ENCODE peak calls at places on chromosomes 5 and 9, in four cellular contexts. Y, Z, D and U are unnamed samples.

GRCh38 chr5:22372376-22372775 is 480.8 kb downstream of the CDH12 start:
- DNase-seq in Z (no peak), Y (peak), D (no peak), U (no peak)

GRCh38 chr5:68292316-68292715 is 76.8 kb downstream of the PIK3R1 start:
- DNase-seq in D (no peak), Z (no peak), Y (peak), U (no peak)

GRCh38 chr5:149367972-149368645 is 10.3 kb downstream of the PCYOX1L start:
- DNase-seq in D (no peak), Z (no peak), Y (no peak), U (no peak)

GRCh38 chr9:120308495-120308894 is 271.5 kb downstream of the CDK5RAP2 start:
- DNase-seq in D (no peak), Y (no peak), Z (no peak), U (no peak)

GRCh38 chr5:138709216-138709615 is 44.0 kb upstream of the CTNNA1 start:
- DNase-seq in D (no peak), Z (no peak), Y (no peak), U (no peak)

GRCh38 chr5:142873831-142874230 is 103.7 kb downstream of the ARHGAP26 start:
- DNase-seq in Z (no peak), Y (no peak), D (no peak), U (no peak)

GRCh38 chr9:92295827-92296258 is 2.3 kb upstream of the IARS1 start:
- DNase-seq in Z (no peak), Y (no peak), D (no peak), U (peak)

GRCh38 chr5:141349917-141350619 is at the start of gene PCDHGB1:
- DNase-seq in Y (peak), Z (peak), D (no peak), U (peak)

GRCh38 chr5:142012186-142012785 is 541 bp downstream of the GNPDA1 start:
- DNase-seq in D (no peak), Y (no peak), Z (peak), U (peak)

GRCh38 chr5:163189023-163189553 is 248.3 kb upstream of the CCNG1 start:
- DNase-seq in D (no peak), Y (no peak), Z (no peak), U (no peak)

GRCh38 chr5:160311491-160312138 is 749 bp downstream of the CCNJL start:
- DNase-seq in Y (no peak), Z (no peak), D (no peak), U (no peak)

GRCh38 chr5:159409801-159410200 is 79.5 kb upstream of the IL12B start:
- DNase-seq in Z (no peak), D (peak), Y (no peak), U (no peak)

GRCh38 chr9:107283621-107284616 is 840 bp downstream of the RAD23B start:
- DNase-seq in Z (peak), D (peak), Y (peak), U (peak)

GRCh38 chr5:115637507-115637906 is 11.7 kb upstream of the TMED7 start:
- DNase-seq in Z (no peak), Y (no peak), D (no peak), U (no peak)

GRCh38 chr5:65874241-65874640 is 52.1 kb upstream of the ERBIN start:
- DNase-seq in D (no peak), Y (peak), Z (no peak), U (no peak)

GRCh38 chr9:109143881-109144562 is 23.0 kb downstream of the FRRS1L start:
- DNase-seq in Z (peak), D (peak), Y (peak), U (peak)

GRCh38 chr9:88776717-88777497 is 214.4 kb upstream of the S1PR3 start:
- DNase-seq in D (no peak), Z (peak), Y (peak), U (no peak)

GRCh38 chr9:82799300-82799699 is 263.6 kb downstream of the RASEF start:
- DNase-seq in D (no peak), Y (peak), Z (no peak), U (no peak)

GRCh38 chr5:43700591-43700990 is 97.6 kb downstream of the NNT start:
- DNase-seq in Z (no peak), D (no peak), Y (no peak), U (no peak)

GRCh38 chr5:119355636-119356383 is at the start of gene TNFAIP8:
- DNase-seq in D (no peak), Z (no peak), Y (peak), U (no peak)

GRCh38 chr9:96293481-96293880 is 8.5 kb downstream of the HSD17B3 start:
- DNase-seq in D (no peak), Z (no peak), Y (peak), U (no peak)

GRCh38 chr9:126146254-126147145 is 180.1 kb upstream of the MVB12B start:
- DNase-seq in Y (no peak), Z (peak), D (peak), U (peak)
- TF ChIP-seq ELK1 in Y (no peak), Z (no peak), D (no peak), U (no peak)

GRCh38 chr9:71857159-71857558 is 53.8 kb downstream of the ABHD17B start:
- DNase-seq in D (no peak), Z (no peak), Y (no peak), U (no peak)

GRCh38 chr9:71859939-71860338 is 51.1 kb downstream of the ABHD17B start:
- DNase-seq in Z (no peak), Y (no peak), D (no peak), U (no peak)

GRCh38 chr9:71858102-71858798 is 52.7 kb downstream of the ABHD17B start:
- DNase-seq in D (no peak), Y (no peak), Z (no peak), U (no peak)

GRCh38 chr9:71861618-71862017 is 49.4 kb downstream of the ABHD17B start:
- DNase-seq in Y (no peak), Z (no peak), D (no peak), U (no peak)

GRCh38 chr9:71858812-71859211 is 52.2 kb downstream of the ABHD17B start:
- DNase-seq in Z (no peak), D (peak), Y (peak), U (no peak)
- TF ChIP-seq ELK1 in Z (no peak), D (no peak), Y (no peak), U (no peak)

GRCh38 chr5:154937718-154938466 is at the start of gene GEMIN5:
- DNase-seq in Y (peak), D (peak), Z (peak), U (peak)
- TF ChIP-seq ELK1 in Y (no peak), D (peak), Z (no peak), U (no peak)

GRCh38 chr9:19812194-19812593 is 23.4 kb upstream of the SLC24A2 start:
- DNase-seq in Y (no peak), Z (no peak), D (no peak), U (no peak)
- TF ChIP-seq ELK1 in Y (no peak), Z (no peak), D (no peak), U (no peak)

GRCh38 chr9:36136894-36137391 is 410 bp downstream of the GLIPR2 start:
- DNase-seq in Y (no peak), Z (no peak), D (no peak), U (no peak)
- TF ChIP-seq ELK1 in Y (no peak), Z (no peak), D (no peak), U (no peak)

DNA sequence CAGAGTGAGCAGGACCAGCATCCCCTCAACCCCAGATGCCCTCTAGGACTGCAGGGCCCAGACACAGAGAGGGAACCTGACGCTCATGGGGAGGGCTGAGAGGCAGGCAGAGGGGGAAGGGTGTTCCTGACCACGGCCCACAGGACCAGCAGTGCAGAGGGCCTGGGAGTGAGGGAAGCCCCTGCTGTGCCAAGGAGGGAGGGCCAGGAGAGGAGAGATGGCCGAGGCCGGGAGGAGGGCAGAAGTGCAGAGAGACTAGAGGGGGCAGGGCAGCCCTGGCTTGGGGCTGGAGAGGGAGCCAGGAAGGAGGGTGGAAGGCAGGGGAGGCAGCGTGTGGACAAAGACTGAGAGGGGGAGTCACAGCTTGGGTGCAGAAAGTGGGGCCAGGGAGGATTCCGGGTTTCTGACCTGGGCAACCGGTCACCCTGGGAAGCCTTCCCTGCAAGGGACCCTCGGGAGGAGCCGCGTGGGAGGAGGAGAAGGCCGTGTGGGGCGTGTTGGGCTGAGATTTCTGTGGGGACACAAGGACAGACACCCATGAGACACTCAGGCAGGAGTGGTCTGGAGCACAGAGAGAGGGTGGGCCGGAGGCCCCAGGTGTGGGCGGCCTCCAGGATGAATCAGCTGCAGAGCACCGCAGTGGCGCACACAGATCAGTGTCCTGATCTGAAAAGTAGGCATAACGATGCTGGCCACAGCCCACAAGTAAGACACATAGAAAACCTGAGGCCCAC is 117.5 kb downstream of the ADAMTS2 start:
- DNase-seq in D (no peak), Z (no peak), Y (no peak), U (no peak)
- TF ChIP-seq ELK1 in D (no peak), Z (no peak), Y (no peak), U (no peak)

DNA sequence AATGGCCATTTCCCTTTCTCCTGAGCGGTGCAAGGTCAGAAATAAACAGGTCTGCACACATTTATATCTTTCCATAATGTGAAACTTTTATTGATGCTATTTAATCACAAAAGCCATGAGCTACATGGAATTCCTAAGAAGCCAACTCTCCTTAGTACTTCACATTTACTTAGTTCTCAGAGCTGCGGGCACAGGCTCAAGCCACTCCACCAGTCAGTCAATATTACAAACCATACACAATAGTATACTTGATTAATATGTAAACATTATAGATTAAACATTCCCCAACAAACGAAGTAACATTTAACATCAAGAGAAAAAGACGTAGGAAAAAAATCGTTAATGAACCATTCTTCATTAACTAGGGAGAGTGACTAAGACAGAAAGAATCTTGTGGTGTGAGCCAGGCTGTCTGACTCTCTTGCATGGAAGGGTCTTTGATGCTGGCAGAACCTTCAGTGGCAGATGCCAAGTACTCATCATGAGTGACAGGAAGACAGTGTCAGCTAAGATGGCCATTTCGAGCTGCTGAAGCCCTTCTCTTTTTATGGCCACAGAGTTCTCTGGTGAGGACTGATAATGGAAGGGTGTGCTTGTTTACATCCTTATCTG is 115.4 kb upstream of the TUT7 start:
- DNase-seq in D (no peak), Z (no peak), Y (no peak), U (no peak)
- TF ChIP-seq ELK1 in D (no peak), Z (no peak), Y (no peak), U (no peak)

GRCh38 chr9:130847306-130848217 is 12.5 kb downstream of the ABL1 start:
- DNase-seq in Y (peak), Z (peak), D (no peak), U (peak)
- TF ChIP-seq ELK1 in Y (no peak), Z (no peak), D (no peak), U (no peak)

GRCh38 chr9:26331223-26331622 is 561.4 kb downstream of the CAAP1 start:
- DNase-seq in Z (no peak), D (no peak), Y (no peak), U (no peak)

GRCh38 chr9:26324787-26325186 is 567.8 kb downstream of the CAAP1 start:
- DNase-seq in Z (no peak), D (no peak), Y (peak), U (no peak)

GRCh38 chr9:26329974-26330373 is 562.6 kb downstream of the CAAP1 start:
- DNase-seq in Y (no peak), D (no peak), Z (no peak), U (no peak)

GRCh38 chr9:26321935-26322334 is 570.7 kb downstream of the CAAP1 start:
- DNase-seq in Z (no peak), D (no peak), Y (no peak), U (no peak)

GRCh38 chr9:26326473-26327044 is 566.0 kb downstream of the CAAP1 start:
- DNase-seq in D (peak), Y (peak), Z (peak), U (no peak)
- TF ChIP-seq ELK1 in D (no peak), Y (no peak), Z (no peak), U (no peak)